ENCODE peak calls at places on chromosome 4, in five cellular contexts. S is CD8-positive, alpha-beta T cell; K is adipocyte; U is sigmoid colon; I is esophagus squamous epithelium. T is an unnamed sample.
A peak's percentile ranks its signal among the peaks of the same experiment; 100 is the strongest.

GRCh38 chr4:53150631-53151488 is 215.0 kb downstream of the SCFD2 start:
- DNase-seq in S (no peak), K (peak; percentile 34), U (no peak), I (no peak), T (peak; percentile 6)

GRCh38 chr4:142565771-142566170 is 280.3 kb downstream of the INPP4B start:
- DNase-seq in S (no peak), K (no peak), U (no peak), I (no peak), T (no peak)

GRCh38 chr4:187995322-187996207 is at the start of gene ZFP42:
- DNase-seq in S (no peak), K (no peak), U (no peak), I (no peak), T (no peak)

GRCh38 chr4:4675636-4676035 is 133.8 kb upstream of the STX18 start:
- DNase-seq in S (no peak), K (no peak), U (peak; percentile 0), I (no peak), T (no peak)

GRCh38 chr4:81562093-81562492 is 90.4 kb upstream of the RASGEF1B start:
- DNase-seq in S (no peak), K (no peak), U (no peak), I (no peak), T (no peak)

GRCh38 chr4:105179539-105180401 is 33.1 kb downstream of the TET2 start:
- DNase-seq in S (no peak), K (no peak), U (no peak), I (no peak), T (peak; percentile 19)

GRCh38 chr4:153616005-153616555 is 68.0 kb upstream of the TLR2 start:
- DNase-seq in S (no peak), K (no peak), U (no peak), I (no peak), T (no peak)

GRCh38 chr4:139453041-139453370 is 915 bp upstream of the RAB33B start:
- DNase-seq in S (no peak), K (no peak), U (no peak), I (no peak), T (no peak)

GRCh38 chr4:19051751-19052296 is 1030.3 kb upstream of the LCORL start:
- DNase-seq in S (no peak), K (no peak), U (no peak), I (no peak), T (peak; percentile 14)

GRCh38 chr4:61220556-61220955 is 20.4 kb downstream of the ADGRL3 start:
- DNase-seq in S (no peak), K (no peak), U (no peak), I (no peak), T (no peak)

GRCh38 chr4:189525304-189525703 is 415.4 kb upstream of the FRG1 start:
- DNase-seq in S (no peak), K (no peak), U (no peak), I (no peak), T (no peak)

GRCh38 chr4:24650849-24651248 is 66.5 kb upstream of the DHX15 start:
- DNase-seq in S (no peak), K (no peak), U (no peak), I (no peak), T (no peak)

GRCh38 chr4:138681000-138681604 is 334.5 kb upstream of the NOCT start:
- DNase-seq in S (peak; percentile 74), K (peak; percentile 94), U (peak; percentile 89), I (peak; percentile 11), T (peak; percentile 57)

GRCh38 chr4:142549726-142550463 is 296.2 kb downstream of the INPP4B start:
- DNase-seq in S (no peak), K (peak; percentile 56), U (no peak), I (no peak), T (no peak)

GRCh38 chr4:128654465-128654864 is 155.0 kb upstream of the JADE1 start:
- DNase-seq in S (no peak), K (no peak), U (no peak), I (no peak), T (no peak)

GRCh38 chr4:79651516-79651915 is 243.5 kb upstream of the GK2 start:
- DNase-seq in S (no peak), K (peak; percentile 36), U (no peak), I (no peak), T (peak; percentile 27)

GRCh38 chr4:164531336-164531735 is 222.6 kb upstream of the SMIM31 start:
- DNase-seq in S (no peak), K (no peak), U (no peak), I (no peak), T (no peak)

GRCh38 chr4:173543266-173543665 is 13.2 kb upstream of the HAND2 start:
- DNase-seq in S (no peak), K (no peak), U (no peak), I (no peak), T (no peak)

GRCh38 chr4:112523764-112524505 is 8.0 kb upstream of the NEUROG2 start:
- DNase-seq in S (peak; percentile 88), K (no peak), U (no peak), I (no peak), T (peak; percentile 57)

GRCh38 chr4:152516156-152516555 is 19.7 kb downstream of the FBXW7 start:
- DNase-seq in S (no peak), K (peak; percentile 20), U (no peak), I (no peak), T (no peak)

GRCh38 chr4:138013625-138014024 is 228.5 kb downstream of the SLC7A11 start:
- DNase-seq in S (no peak), K (no peak), U (no peak), I (no peak), T (no peak)

GRCh38 chr4:103996637-103997036 is 276.9 kb upstream of the TACR3 start:
- DNase-seq in S (no peak), K (peak; percentile 36), U (no peak), I (no peak), T (peak; percentile 78)

GRCh38 chr4:1597021-1597931 is 86.8 kb downstream of the FAM53A start:
- DNase-seq in S (no peak), K (no peak), U (peak; percentile 51), I (no peak), T (no peak)
- H3K4me1 ChIP-seq in S (no peaks in the 10 kb centered on the region), K (no peaks in the 10 kb centered on the region), U (no peaks in the 10 kb centered on the region), I (no peaks in the 10 kb centered on the region), T (peaks cover 9% of the 10 kb centered on the region)

GRCh38 chr4:10089346-10089745 is 27.3 kb downstream of the WDR1 start:
- DNase-seq in S (no peak), K (no peak), U (no peak), I (no peak), T (no peak)

GRCh38 chr4:10092481-10093272 is 23.9 kb downstream of the WDR1 start:
- DNase-seq in S (no peak), K (peak; percentile 24), U (no peak), I (no peak), T (no peak)

GRCh38 chr4:10090467-10091250 is 25.9 kb downstream of the WDR1 start:
- DNase-seq in S (no peak), K (no peak), U (no peak), I (no peak), T (no peak)

GRCh38 chr4:10093273-10093621 is 23.4 kb downstream of the WDR1 start:
- DNase-seq in S (no peak), K (no peak), U (no peak), I (no peak), T (no peak)

GRCh38 chr4:10091531-10092181 is 24.9 kb downstream of the WDR1 start:
- DNase-seq in S (no peak), K (no peak), U (no peak), I (no peak), T (no peak)
- H3K4me1 ChIP-seq in S (peaks cover 52% of the 10 kb centered on the region), K (peaks cover 28% of the 10 kb centered on the region), U (peaks cover 63% of the 10 kb centered on the region), I (peaks cover 58% of the 10 kb centered on the region), T (no peaks in the 10 kb centered on the region)

GRCh38 chr4:3482707-3483106 is 19.6 kb downstream of the DOK7 start:
- DNase-seq in S (no peak), K (no peak), U (no peak), I (no peak), T (no peak)

GRCh38 chr4:3480528-3481112 is 17.5 kb downstream of the DOK7 start:
- DNase-seq in S (peak; percentile 84), K (peak; percentile 81), U (no peak), I (no peak), T (peak; percentile 91)

GRCh38 chr4:3483471-3483921 is 20.4 kb downstream of the DOK7 start:
- DNase-seq in S (no peak), K (peak; percentile 51), U (no peak), I (no peak), T (peak; percentile 90)

GRCh38 chr4:3481113-3481531 is 18.0 kb downstream of the DOK7 start:
- DNase-seq in S (no peak), K (no peak), U (no peak), I (no peak), T (no peak)

GRCh38 chr4:3481783-3482397 is 18.8 kb downstream of the DOK7 start:
- DNase-seq in S (no peak), K (no peak), U (no peak), I (no peak), T (no peak)
- H3K4me1 ChIP-seq in S (peaks cover 13% of the 10 kb centered on the region), K (peaks cover 9% of the 10 kb centered on the region), U (peaks cover 7% of the 10 kb centered on the region), I (peaks cover 27% of the 10 kb centered on the region), T (peaks cover 85% of the 10 kb centered on the region)

GRCh38 chr4:181823645-181824044 is 419.6 kb upstream of the TENM3 start:
- DNase-seq in S (no peak), K (no peak), U (no peak), I (no peak), T (no peak)
- H3K4me1 ChIP-seq in S (no peaks in the 10 kb centered on the region), K (no peaks in the 10 kb centered on the region), U (no peaks in the 10 kb centered on the region), I (no peaks in the 10 kb centered on the region), T (peaks cover 7% of the 10 kb centered on the region)

GRCh38 chr4:83548151-83548905 is 12.4 kb downstream of the GPAT3 start:
- DNase-seq in S (peak; percentile 67), K (peak; percentile 95), U (peak; percentile 78), I (peak; percentile 10), T (peak; percentile 77)
- H3K4me1 ChIP-seq in S (no peaks in the 10 kb centered on the region), K (peaks cover 49% of the 10 kb centered on the region), U (peaks cover 11% of the 10 kb centered on the region), I (peaks cover 8% of the 10 kb centered on the region), T (peaks cover 14% of the 10 kb centered on the region)

GRCh38 chr4:39702716-39703115 is 4.8 kb downstream of the UBE2K start:
- DNase-seq in S (no peak), K (no peak), U (no peak), I (no peak), T (no peak)

GRCh38 chr4:39697740-39698423 is at the start of gene UBE2K:
- DNase-seq in S (peak; percentile 93), K (peak; percentile 96), U (peak; percentile 94), I (peak; percentile 55), T (peak; percentile 94)

GRCh38 chr4:39698424-39699009 is 581 bp downstream of the UBE2K start:
- DNase-seq in S (no peak), K (peak; percentile 76), U (peak; percentile 72), I (no peak), T (peak; percentile 77)

GRCh38 chr4:39699676-39700409 is 1.9 kb downstream of the UBE2K start:
- DNase-seq in S (no peak), K (peak; percentile 43), U (no peak), I (no peak), T (no peak)

DNA sequence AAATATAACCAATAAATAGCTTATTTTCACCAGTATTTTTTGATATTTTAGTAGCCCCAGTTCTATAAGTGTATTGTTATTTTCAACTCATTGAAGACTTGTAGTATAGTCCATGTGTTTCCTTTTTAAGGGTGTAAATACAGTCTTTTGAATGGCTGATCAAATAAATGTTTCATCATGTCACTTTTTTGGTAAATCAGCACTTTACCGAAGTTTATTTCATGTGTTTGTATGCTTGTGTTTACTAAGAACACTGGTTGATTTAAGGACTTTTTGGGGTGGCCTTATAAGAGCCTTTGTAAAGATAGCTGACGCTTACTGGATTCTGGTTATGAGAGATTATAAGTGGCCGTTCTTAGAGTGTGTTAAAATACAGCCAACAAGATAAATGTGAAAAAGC is 2.6 kb downstream of the UBE2K start:
- DNase-seq in S (no peak), K (no peak), U (no peak), I (no peak), T (no peak)
- H3K4me1 ChIP-seq in S (peaks cover 38% of the 10 kb centered on the region), K (peaks cover 33% of the 10 kb centered on the region), U (peaks cover 46% of the 10 kb centered on the region), I (peaks cover 17% of the 10 kb centered on the region), T (no peaks in the 10 kb centered on the region)